ENCODE peak calls at places on chromosomes 6 and 20, in eight cellular contexts. L is dorsolateral prefrontal cortex, Y is GM18507, N is amniotic stem cell, P is HCEC 1CT, T is LoVo, G is neural crest cell, C is omental fat pad. X is an unnamed sample.
A peak's percentile ranks its signal among the peaks of the same experiment; 100 is the strongest.

GRCh38 chr6:159169557-159170332 is 545 bp downstream of the FNDC1 start:
- DNase-seq in T (no peak), Y (no peak), L (no peak), G (peak; percentile 20), N (no peak), P (no peak), C (no peak), X (peak; percentile 20)

GRCh38 chr20:49163696-49164095 is 24.4 kb downstream of the STAU1 start:
- DNase-seq in P (no peak), T (no peak), Y (no peak), L (no peak), G (no peak), N (no peak), C (no peak), X (no peak)

GRCh38 chr20:36384022-36384619 is 78.0 kb downstream of the DLGAP4 start:
- DNase-seq in T (no peak), C (no peak), P (peak; percentile 33), G (peak; percentile 72), L (no peak), Y (no peak), N (no peak), X (no peak)

GRCh38 chr6:40312213-40313015 is 274.8 kb downstream of the LRFN2 start:
- DNase-seq in L (no peak), P (no peak), Y (no peak), G (no peak), N (no peak), C (no peak), T (no peak), X (no peak)

GRCh38 chr6:79426625-79427278 is 110.5 kb downstream of the LCA5 start:
- DNase-seq in T (no peak), Y (no peak), P (no peak), G (no peak), N (no peak), C (no peak), L (no peak), X (no peak)

GRCh38 chr20:25508083-25508770 is 77.1 kb downstream of the NINL start:
- DNase-seq in C (no peak), T (peak; percentile 9), L (no peak), N (peak; percentile 58), P (peak; percentile 48), G (no peak), Y (no peak), X (peak; percentile 40)

GRCh38 chr20:46270977-46271744 is 37.1 kb downstream of the CDH22 start:
- DNase-seq in T (no peak), P (no peak), C (no peak), N (no peak), L (no peak), Y (no peak), G (no peak), X (no peak)

GRCh38 chr6:108556864-108557493 is 3.7 kb upstream of the FOXO3 start:
- DNase-seq in N (no peak), Y (no peak), T (no peak), L (no peak), C (no peak), G (no peak), P (peak; percentile 21), X (no peak)

GRCh38 chr6:139291813-139292619 is at the start of gene TXLNB:
- DNase-seq in L (peak; percentile 50), G (peak; percentile 52), N (no peak), T (no peak), P (peak; percentile 83), Y (peak; percentile 46), C (peak; percentile 68), X (peak; percentile 79)

GRCh38 chr6:90440586-90441338 is 144.1 kb upstream of the BACH2 start:
- DNase-seq in P (no peak), Y (no peak), T (no peak), L (no peak), C (no peak), N (no peak), G (no peak), X (no peak)

GRCh38 chr6:166515072-166515810 is 71.2 kb downstream of the RAMACL start:
- DNase-seq in P (peak; percentile 89), Y (no peak), T (peak; percentile 39), G (no peak), C (no peak), L (peak; percentile 72), N (peak; percentile 38), X (no peak)

GRCh38 chr6:157823523-157824370 is 701 bp downstream of the SNX9 start:
- DNase-seq in L (peak; percentile 52), G (peak; percentile 29), P (peak; percentile 62), C (peak; percentile 46), T (peak; percentile 70), N (peak; percentile 52), Y (no peak), X (peak; percentile 75)

GRCh38 chr6:155388546-155388945 is 67.1 kb downstream of the NOX3 start:
- DNase-seq in N (no peak), G (no peak), P (peak; percentile 17), Y (no peak), T (no peak), C (no peak), L (no peak), X (no peak)

GRCh38 chr20:1568166-1568490 is 10.6 kb upstream of the SIRPD start:
- DNase-seq in N (no peak), P (no peak), G (no peak), T (no peak), Y (no peak), C (no peak), L (no peak), X (no peak)

GRCh38 chr6:167399599-167399998 is 74.7 kb downstream of the TTLL2 start:
- DNase-seq in C (no peak), Y (no peak), P (no peak), N (no peak), L (no peak), G (no peak), T (no peak), X (no peak)

GRCh38 chr6:149235130-149235561 is 82.4 kb upstream of the TAB2 start:
- DNase-seq in P (peak; percentile 61), N (no peak), Y (no peak), L (no peak), T (peak; percentile 79), C (no peak), G (no peak), X (peak; percentile 46)

GRCh38 chr20:49747707-49748524 is 34.2 kb upstream of the B4GALT5 start:
- DNase-seq in N (no peak), C (peak; percentile 53), L (peak; percentile 68), P (no peak), T (no peak), G (no peak), Y (no peak), X (peak; percentile 68)

GRCh38 chr6:132931937-132932336 is 117.6 kb downstream of the RPS12 start:
- DNase-seq in Y (no peak), T (no peak), L (no peak), C (no peak), N (no peak), P (peak; percentile 87), G (no peak), X (no peak)

X was measured in left colon.